ENCODE peak calls at places on chromosome 10, in four cellular contexts. V is K562, W is HL-60, B is GM12878. X is an unnamed sample.

GRCh38 chr10:13990918-13991317 is 339.8 kb downstream of the FRMD4A start:
- DNase-seq in B (no peak), W (no peak), V (no peak), X (no peak)

GRCh38 chr10:87603769-87604168 is 55.9 kb upstream of the PAPSS2 start:
- DNase-seq in B (no peak), V (no peak), W (no peak), X (no peak)

GRCh38 chr10:80487791-80488538 is 33.9 kb downstream of the TSPAN14 start:
- DNase-seq in V (no peak), B (no peak), W (peak), X (no peak)

GRCh38 chr10:105700327-105700726 is 1059.2 kb downstream of the SORCS3 start:
- DNase-seq in W (no peak), B (no peak), V (no peak), X (no peak)

GRCh38 chr10:87842776-87843497 is 20.4 kb downstream of the KLLN start:
- DNase-seq in B (no peak), W (no peak), V (no peak), X (no peak)

GRCh38 chr10:59713196-59713821 is 3.7 kb upstream of the SLC16A9 start:
- DNase-seq in W (no peak), B (no peak), V (no peak), X (no peak)

GRCh38 chr10:18231480-18231879 is 91.3 kb downstream of the CACNB2 start:
- DNase-seq in B (no peak), W (no peak), V (no peak), X (no peak)

GRCh38 chr10:12834116-12834515 is 167.4 kb downstream of the CCDC3 start:
- DNase-seq in B (no peak), W (no peak), V (no peak), X (no peak)

GRCh38 chr10:109429956-109430760 is 493.2 kb downstream of the XPNPEP1 start:
- DNase-seq in B (no peak), W (no peak), V (no peak), X (no peak)

GRCh38 chr10:57338823-57339558 is 928.7 kb downstream of the IPMK start:
- DNase-seq in W (peak), V (peak), B (peak), X (peak)

GRCh38 chr10:66982792-66983481 is 57.1 kb downstream of the LRRTM3 start:
- DNase-seq in V (no peak), W (no peak), B (no peak), X (no peak)

GRCh38 chr10:132839061-132839460 is 53.1 kb upstream of the NKX6-2 start:
- DNase-seq in V (no peak), B (no peak), W (no peak), X (no peak)

GRCh38 chr10:35876248-35876647 is 234.2 kb upstream of the FZD8 start:
- DNase-seq in V (no peak), W (no peak), B (no peak), X (no peak)

GRCh38 chr10:60943372-60944158 is 420 bp downstream of the RHOBTB1 start:
- DNase-seq in W (peak), V (peak), B (no peak), X (peak)

GRCh38 chr10:101481256-101481655 is 106.8 kb downstream of the POLL start:
- DNase-seq in B (no peak), V (no peak), W (no peak), X (no peak)

GRCh38 chr10:133041101-133041500 is 46.6 kb upstream of the ADGRA1 start:
- DNase-seq in W (no peak), B (no peak), V (no peak), X (no peak)

GRCh38 chr10:115861864-115862263 is 411.1 kb downstream of the GFRA1 start:
- DNase-seq in B (no peak), V (no peak), W (no peak), X (no peak)

GRCh38 chr10:44834131-44834530 is 77.0 kb upstream of the TMEM72 start:
- DNase-seq in V (no peak), B (no peak), W (no peak), X (no peak)

GRCh38 chr10:97810476-97810875 is 38.7 kb upstream of the SFRP5 start:
- DNase-seq in W (no peak), B (no peak), V (peak), X (no peak)

GRCh38 chr10:59668081-59668480 is 41.6 kb downstream of the SLC16A9 start:
- DNase-seq in B (no peak), W (no peak), V (no peak), X (no peak)

GRCh38 chr10:29317027-29317420 is 28.2 kb downstream of the LYZL1 start:
- DNase-seq in V (no peak), B (no peak), W (no peak), X (no peak)

DNA sequence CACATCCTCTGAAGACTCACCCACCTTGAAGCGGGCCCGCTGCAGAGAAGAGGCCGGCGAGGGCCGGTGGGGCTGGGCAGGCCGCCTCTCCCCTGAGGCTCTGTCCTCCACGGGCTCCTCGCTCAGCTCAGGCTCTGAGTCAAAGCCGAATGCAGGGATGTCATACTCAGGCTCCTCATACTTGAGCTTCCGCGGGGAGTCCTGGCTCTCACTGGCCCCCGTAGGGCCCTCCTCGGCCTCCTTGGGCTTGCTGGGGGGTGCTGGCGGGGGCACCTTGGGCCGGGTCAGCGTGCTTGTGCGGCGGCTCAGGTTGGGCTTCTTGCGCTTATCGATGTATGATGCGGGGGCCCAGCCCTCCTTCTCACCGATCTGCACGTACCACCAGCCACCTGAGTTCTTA is 109.9 kb downstream of the NEURL1 start:
- DNase-seq in W (no peak), V (no peak), B (no peak), X (no peak)
- TF ChIP-seq SPI1 in W (no peak), V (no peak), B (no peak), X (no peak)

GRCh38 chr10:62794306-62794705 is 10.2 kb upstream of the ADO start:
- DNase-seq in V (no peak), B (no peak), W (no peak), X (no peak)
- TF ChIP-seq SPI1 in V (no peak), B (no peak), W (no peak), X (no peak)

GRCh38 chr10:70943249-70943648 is 54.9 kb upstream of the PCBD1 start:
- DNase-seq in B (no peak), V (no peak), W (no peak), X (no peak)
- TF ChIP-seq SPI1 in B (no peak), V (no peak), W (no peak), X (no peak)

DNA sequence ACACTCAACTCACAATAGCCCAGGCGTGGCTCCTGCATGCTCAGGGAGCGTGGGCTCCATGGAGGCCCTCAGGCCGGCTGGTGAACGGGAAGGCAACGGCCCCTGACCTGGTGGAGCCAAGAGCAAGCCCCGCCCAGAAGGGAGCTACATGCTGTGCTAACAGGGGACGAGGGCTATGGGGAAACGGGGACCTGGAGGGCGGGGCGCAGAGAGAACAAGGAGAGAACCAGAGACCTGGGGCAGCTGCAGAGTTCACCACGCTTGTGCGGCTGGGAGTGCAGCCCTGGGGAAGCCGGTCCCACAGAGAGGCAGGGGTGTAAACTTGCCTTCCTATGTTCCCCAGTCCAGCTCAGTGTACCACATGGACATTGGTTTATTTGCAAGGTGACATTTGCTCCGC is 69.2 kb upstream of the PPP2R2D start:
- DNase-seq in B (no peak), V (no peak), W (no peak), X (no peak)
- TF ChIP-seq SPI1 in B (no peak), V (no peak), W (no peak), X (no peak)

DNA sequence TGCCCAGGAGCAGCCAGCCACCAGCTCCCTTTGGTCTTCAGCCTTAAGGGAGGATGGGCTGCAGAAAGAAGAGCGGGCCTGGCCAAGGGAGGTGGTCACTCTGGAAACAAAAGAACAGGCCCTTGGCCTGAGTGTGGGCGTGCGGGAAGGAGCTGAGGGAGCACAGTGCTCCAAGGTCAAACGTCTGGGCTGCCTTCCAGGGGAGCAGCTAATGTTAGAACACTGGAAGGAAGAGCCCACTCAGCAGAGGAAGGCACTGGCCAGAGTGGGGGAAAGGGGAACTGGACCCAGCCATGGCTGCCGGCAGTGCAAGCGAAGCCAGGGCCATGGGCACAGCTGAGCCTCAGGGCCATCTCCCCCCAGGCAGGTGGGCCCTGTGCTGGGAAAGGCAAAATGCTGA is 42.7 kb downstream of the FAM53B start:
- DNase-seq in W (no peak), V (no peak), B (no peak), X (no peak)
- TF ChIP-seq SPI1 in W (peak), V (no peak), B (no peak), X (peak)

DNA sequence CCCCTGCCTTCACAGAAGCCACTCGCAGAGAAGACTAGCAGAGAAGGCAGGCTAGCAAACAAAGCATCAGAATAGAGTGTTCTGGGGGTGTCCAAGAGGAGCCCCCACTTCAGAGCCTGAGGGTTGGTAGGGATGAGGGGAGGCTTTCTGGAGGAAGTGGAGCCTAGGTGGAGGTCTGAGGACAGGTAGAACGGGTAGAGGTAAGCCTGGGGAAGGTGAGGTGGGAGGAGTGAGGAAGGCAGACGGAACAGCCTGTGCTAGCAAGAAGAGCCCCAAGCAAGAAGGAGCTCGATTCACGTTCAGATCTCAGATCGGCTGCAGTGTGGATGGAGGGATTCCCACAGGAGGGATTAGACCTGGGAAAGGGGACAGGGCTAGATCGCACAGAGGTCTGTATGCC is 66.0 kb upstream of the DUSP5 start:
- DNase-seq in B (no peak), W (no peak), V (no peak), X (no peak)
- TF ChIP-seq SPI1 in B (no peak), W (no peak), V (no peak), X (no peak)

GRCh38 chr10:96093948-96094347 is 36.1 kb upstream of the ZNF518A start:
- DNase-seq in V (no peak), W (no peak), B (no peak), X (no peak)

GRCh38 chr10:96089670-96090462 is 40.2 kb upstream of the ZNF518A start:
- DNase-seq in W (peak), V (peak), B (peak), X (peak)

GRCh38 chr10:96089116-96089515 is 41.0 kb upstream of the ZNF518A start:
- DNase-seq in V (no peak), B (no peak), W (no peak), X (no peak)

GRCh38 chr10:96092999-96093767 is 36.9 kb upstream of the ZNF518A start:
- DNase-seq in W (no peak), V (no peak), B (no peak), X (no peak)

GRCh38 chr10:96090463-96090800 is 39.7 kb upstream of the ZNF518A start:
- DNase-seq in V (no peak), W (no peak), B (no peak), X (no peak)
- TF ChIP-seq SPI1 in V (no peak), W (no peak), B (no peak), X (no peak)

GRCh38 chr10:4138146-4138721 is 353.2 kb upstream of the KLF6 start:
- DNase-seq in B (no peak), W (no peak), V (no peak), X (no peak)

GRCh38 chr10:4137299-4137698 is 352.3 kb upstream of the KLF6 start:
- DNase-seq in V (no peak), B (no peak), W (no peak), X (no peak)

GRCh38 chr10:4134701-4135100 is 349.7 kb upstream of the KLF6 start:
- DNase-seq in V (no peak), W (no peak), B (no peak), X (no peak)

GRCh38 chr10:4132216-4132556 is 347.2 kb upstream of the KLF6 start:
- DNase-seq in W (no peak), V (no peak), B (no peak), X (no peak)

GRCh38 chr10:4136121-4136520 is 351.1 kb upstream of the KLF6 start:
- DNase-seq in B (peak), V (no peak), W (no peak), X (no peak)
- TF ChIP-seq SPI1 in B (no peak), V (no peak), W (no peak), X (no peak)

DNA sequence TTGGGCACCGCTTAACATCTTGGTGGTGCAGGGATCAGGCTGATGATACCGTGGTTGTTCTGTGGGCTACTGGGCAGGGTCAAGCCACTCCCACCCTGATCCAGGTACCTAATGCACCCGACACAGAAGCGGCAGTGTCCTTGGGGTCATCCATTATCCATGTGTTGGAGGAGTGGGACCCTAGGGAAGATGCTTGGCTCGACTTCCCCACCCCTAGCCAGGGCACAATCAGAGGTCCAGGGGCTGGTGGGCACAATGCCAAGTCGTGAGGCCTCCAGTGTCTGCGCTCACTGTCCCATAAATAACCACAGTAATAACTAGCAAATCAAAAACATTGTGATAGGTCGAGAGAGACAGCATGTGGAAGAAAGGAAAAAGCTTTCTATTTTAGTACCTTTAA is 37.7 kb downstream of the HTRA1 start:
- DNase-seq in W (no peak), V (no peak), B (no peak), X (no peak)
- TF ChIP-seq SPI1 in W (no peak), V (no peak), B (no peak), X (no peak)

X was measured in GM12891.